ENCODE peak calls at places on chromosomes 11 and 22, in five cellular contexts. A is K562, W is neural progenitor cell, E is mammary epithelial cell, M is fibroblast of lung. B is an unnamed sample. For H3K4me1, the result is how much of the 10 kb centered on the place peaks cover.

GRCh38 chr11:102085864-102086551 is 24.2 kb upstream of the YAP1 start:
- DNase-seq in E (no peak), A (no peak), M (peak), W (no peak), B (no peak)

GRCh38 chr11:71155846-71156245 is 96.5 kb downstream of the SHANK2 start:
- DNase-seq in E (no peak), M (no peak), W (no peak), A (no peak), B (no peak)

GRCh38 chr22:28029201-28029948 is 110.3 kb upstream of the PITPNB start:
- DNase-seq in M (peak), A (no peak), E (no peak), W (no peak), B (no peak)

GRCh38 chr11:130947889-130948288 is 31.6 kb upstream of the SNX19 start:
- DNase-seq in E (no peak), M (peak), A (no peak), W (no peak), B (no peak)

GRCh38 chr11:73760066-73760679 is 701 bp downstream of the RAB6A start:
- DNase-seq in A (peak), W (peak), M (peak), E (peak), B (peak)

GRCh38 chr11:70487763-70488162 is 89.4 kb downstream of the CTTN start:
- DNase-seq in E (no peak), A (no peak), M (no peak), W (no peak), B (no peak)

GRCh38 chr11:76885390-76886097 is 24.8 kb downstream of the ACER3 start:
- DNase-seq in A (no peak), E (peak), M (peak), W (no peak), B (no peak)

GRCh38 chr11:92129811-92130210 is 94.8 kb upstream of the FAT3 start:
- DNase-seq in E (no peak), A (no peak), M (no peak), W (no peak), B (no peak)

GRCh38 chr22:44025171-44026065 is 1.3 kb downstream of the PARVB start:
- DNase-seq in E (no peak), M (no peak), W (no peak), A (peak), B (no peak)

GRCh38 chr11:92226331-92227232 is 2.0 kb downstream of the FAT3 start:
- DNase-seq in M (peak), A (no peak), E (peak), W (peak), B (peak)

GRCh38 chr11:12725863-12726666 is 51.8 kb downstream of the TEAD1 start:
- DNase-seq in M (peak), W (no peak), E (peak), A (peak), B (no peak)

GRCh38 chr11:79857404-79857803 is 416.6 kb upstream of the TENM4 start:
- DNase-seq in W (no peak), A (no peak), E (no peak), M (no peak), B (no peak)

GRCh38 chr11:72240461-72241289 is 3.3 kb downstream of the PHOX2A start:
- DNase-seq in M (peak), E (no peak), A (no peak), W (peak), B (peak)

GRCh38 chr11:2217211-2218081 is 45.8 kb upstream of the TH start:
- DNase-seq in A (no peak), W (no peak), M (no peak), E (no peak), B (no peak)

GRCh38 chr22:29574762-29575450 is 6.0 kb downstream of the NIPSNAP1 start:
- DNase-seq in M (no peak), A (no peak), E (no peak), W (no peak), B (no peak)

GRCh38 chr11:35953081-35953480 is 9.2 kb downstream of the LDLRAD3 start:
- DNase-seq in M (no peak), W (no peak), E (no peak), A (no peak), B (no peak)

GRCh38 chr11:76234704-76235232 is 28.5 kb upstream of the WNT11 start:
- DNase-seq in M (no peak), W (no peak), A (no peak), E (no peak), B (no peak)

GRCh38 chr11:72352859-72353551 is 81.3 kb downstream of the CLPB start:
- DNase-seq in M (peak), A (peak), W (peak), E (peak), B (peak)

GRCh38 chr11:94876222-94876621 is 97.1 kb downstream of the CWC15 start:
- DNase-seq in M (no peak), A (no peak), E (no peak), W (no peak), B (no peak)

GRCh38 chr11:68657021-68657780 is 27.1 kb upstream of the GAL start:
- DNase-seq in W (no peak), A (no peak), E (no peak), M (no peak), B (no peak)

GRCh38 chr11:72641900-72642814 is 32.1 kb downstream of the PDE2A start:
- DNase-seq in W (peak), A (peak), E (peak), M (peak), B (peak)

GRCh38 chr11:396948-397548 is 3.0 kb downstream of the PKP3 start:
- DNase-seq in E (no peak), M (peak), A (no peak), W (no peak), B (no peak)

GRCh38 chr22:23383491-23384450 is 196.3 kb downstream of the IGLL1 start:
- DNase-seq in A (no peak), W (peak), E (no peak), M (no peak), B (peak)

GRCh38 chr11:43579171-43579918 is 101.2 kb upstream of the HSD17B12 start:
- DNase-seq in A (peak), E (peak), M (peak), W (peak), B (peak)

GRCh38 chr11:121452609-121453150 is at the start of gene SORL1-AS1:
- DNase-seq in A (no peak), M (no peak), W (peak), E (peak), B (peak)

GRCh38 chr11:66727282-66727882 is 1.6 kb downstream of the SPTBN2 start:
- DNase-seq in E (peak), W (peak), A (peak), M (peak), B (peak)
- TF ChIP-seq EZH2 in E (no peak), W (peak), A (no peak), M (peak), B (no peak)

GRCh38 chr11:108224366-108224765 is 1.5 kb downstream of the ATM start:
- DNase-seq in A (no peak), E (no peak), W (no peak), M (no peak), B (no peak)
- H3K4me3 ChIP-seq in A (peak), E (peak), W (peak), M (peak), B (peak)

DNA sequence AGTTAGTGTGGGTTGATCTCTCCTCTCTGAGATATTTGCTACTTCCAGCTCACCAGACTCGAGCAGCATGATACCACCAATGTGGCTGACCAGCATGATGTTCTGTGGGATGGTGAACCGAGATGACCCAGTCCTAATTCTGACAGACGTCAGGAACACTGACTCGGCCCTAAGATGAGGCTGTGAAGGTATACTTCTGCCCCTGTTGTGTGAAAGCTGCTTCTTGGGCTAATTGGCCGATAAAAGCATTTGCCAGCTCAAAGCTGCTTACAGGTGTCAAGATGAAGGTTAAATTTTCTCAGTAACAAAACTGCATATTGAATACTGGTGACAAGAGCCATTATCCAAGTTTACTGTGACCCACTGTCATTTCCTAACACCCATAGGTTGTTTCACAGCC is 151.4 kb downstream of the BRD1 start:
- DNase-seq in W (no peak), M (no peak), A (no peak), E (no peak), B (no peak)
- H3K4me1 ChIP-seq in W (under half), M (under half), A (under half), E (under half), B (under half)

DNA sequence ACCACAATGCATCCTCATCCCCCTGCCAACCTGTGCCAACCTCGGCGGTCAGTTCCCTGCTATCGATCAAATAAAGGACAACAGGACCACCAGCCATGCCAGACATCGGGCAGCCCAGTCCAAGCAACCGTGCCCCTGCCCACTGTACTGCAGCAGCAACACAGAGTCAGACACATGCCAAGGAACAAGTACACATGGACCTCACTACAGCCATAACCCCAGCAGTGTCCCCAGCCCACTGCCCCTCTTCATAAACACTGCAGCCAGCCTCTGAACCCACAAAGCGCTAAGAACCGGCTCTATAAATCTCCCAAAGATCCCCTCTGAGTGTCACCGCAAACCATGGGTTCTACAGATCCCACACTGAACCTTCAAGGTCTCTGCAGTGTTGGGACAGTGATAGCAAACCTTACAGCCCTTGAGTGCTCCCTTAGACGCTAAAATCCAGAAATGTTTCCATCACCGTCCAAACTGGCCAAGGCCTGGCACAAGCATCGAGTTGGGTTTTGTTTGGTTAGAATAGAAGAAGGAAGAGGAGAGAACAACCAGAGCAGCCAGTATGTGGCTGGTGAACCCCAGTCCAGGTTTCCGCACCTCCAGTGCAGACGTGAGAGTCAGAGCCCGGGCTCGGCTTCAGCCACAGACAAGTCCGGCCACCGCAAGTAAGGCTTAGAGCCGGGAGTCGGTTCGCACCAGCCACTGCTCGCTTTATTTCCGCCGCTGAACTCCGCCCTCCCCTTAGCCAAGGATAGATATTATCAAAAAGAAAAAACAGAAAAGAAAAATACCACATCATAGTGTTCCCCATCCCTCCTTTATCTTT is 7.9 kb downstream of the PAX6 start:
- DNase-seq in A (no peak), W (peak), M (no peak), E (no peak), B (no peak)
- TF ChIP-seq EZH2 in A (no peak), W (peak), M (peak), E (peak), B (peak)

GRCh38 chr11:14519692-14520085 is 497 bp downstream of the PSMA1 start:
- DNase-seq in M (no peak), E (no peak), A (no peak), W (no peak), B (no peak)

GRCh38 chr11:14520902-14521151 is 641 bp upstream of the PSMA1 start:
- DNase-seq in W (no peak), M (no peak), E (no peak), A (peak), B (no peak)

GRCh38 chr11:14520086-14520901 is at the start of gene PSMA1:
- DNase-seq in W (peak), A (peak), M (peak), E (peak), B (peak)

GRCh38 chr11:14522245-14522644 is 2.1 kb upstream of the PSMA1 start:
- DNase-seq in E (no peak), A (no peak), M (no peak), W (no peak), B (no peak)

DNA sequence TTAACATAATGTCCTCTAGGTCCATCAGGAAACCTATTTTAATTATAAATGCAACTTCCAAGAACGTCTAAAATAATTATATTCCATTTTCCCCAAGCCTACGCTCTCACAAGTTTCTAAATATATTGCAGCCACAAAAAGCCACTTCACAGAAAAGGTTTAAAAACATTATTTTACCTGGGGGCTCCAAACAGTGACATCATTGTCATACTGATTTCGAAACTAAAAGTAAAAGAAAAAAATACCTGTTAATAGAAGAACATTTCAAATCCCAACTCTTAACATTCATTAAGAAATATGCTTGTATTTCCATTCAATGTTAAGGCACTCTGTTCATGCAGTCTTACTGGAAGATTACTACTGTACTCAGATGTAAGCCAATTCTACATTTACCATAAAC is 1.4 kb downstream of the PSMA1 start:
- DNase-seq in M (no peak), W (no peak), A (no peak), E (no peak), B (no peak)
- H3K4me3 ChIP-seq in M (peak), W (peak), A (peak), E (peak), B (peak)